ENCODE peak calls at places on chromosomes 4 and X, in eight cellular contexts. X is fibroblast of villous mesenchyme, D is mucosa of descending colon, R is GM12864, H is cardiac fibroblast, L is lower lobe of right lung, V is BJ, S is PC-3. E is an unnamed sample.

GRCh38 chr4:15899511-15899910 is 39.0 kb downstream of the FGFBP1 start:
- DNase-seq in L (no peak), D (no peak), R (no peak), H (no peak), V (no peak), S (no peak), X (no peak), E (no peak)

GRCh38 chr4:85431156-85431555 is 43.8 kb upstream of the ARHGAP24 start:
- DNase-seq in X (no peak), R (no peak), V (no peak), S (peak), H (no peak), D (no peak), L (no peak), E (no peak)

GRCh38 chr4:150510176-150510875 is 71.6 kb upstream of the MAB21L2 start:
- DNase-seq in D (no peak), R (no peak), X (peak), L (no peak), S (peak), H (peak), V (peak), E (peak)

GRCh38 chrX:150352581-150352980 is 10.5 kb upstream of the MAMLD1 start:
- DNase-seq in D (no peak), V (no peak), H (peak), X (no peak), S (peak), R (no peak), L (no peak), E (no peak)

GRCh38 chrX:18174209-18174608 is 46.5 kb downstream of the BEND2 start:
- DNase-seq in D (no peak), R (no peak), H (no peak), S (no peak), V (no peak), L (no peak), X (no peak), E (no peak)

GRCh38 chr4:26731342-26731741 is 129.3 kb upstream of the STIM2 start:
- DNase-seq in L (no peak), D (no peak), S (peak), X (no peak), H (no peak), V (no peak), R (no peak), E (no peak)

GRCh38 chr4:33111106-33111505 is 2390.9 kb downstream of the PCDH7 start:
- DNase-seq in D (no peak), X (no peak), R (no peak), L (no peak), V (no peak), S (no peak), H (peak), E (no peak)

GRCh38 chr4:13294961-13295605 is 189.1 kb downstream of the RAB28 start:
- DNase-seq in D (no peak), S (peak), L (no peak), X (peak), H (peak), V (no peak), R (no peak), E (peak)

GRCh38 chr4:169283114-169283509 is 12.4 kb upstream of the SH3RF1 start:
- DNase-seq in S (peak), R (no peak), D (no peak), H (peak), L (no peak), X (peak), V (peak), E (peak)

GRCh38 chrX:84339507-84340364 is 151.7 kb upstream of the RPS6KA6 start:
- DNase-seq in X (peak), H (peak), L (no peak), D (no peak), V (no peak), R (no peak), S (peak), E (no peak)

GRCh38 chr4:165207431-165208321 is at the start of gene KLHL2:
- DNase-seq in X (peak), H (peak), R (no peak), L (peak), D (peak), S (peak), V (no peak), E (peak)

GRCh38 chrX:13152511-13152868 is 108.1 kb upstream of the FAM9C start:
- DNase-seq in L (no peak), D (no peak), R (no peak), H (no peak), S (no peak), X (no peak), V (no peak), E (no peak)

GRCh38 chr4:102535398-102536082 is 34.4 kb downstream of the NFKB1 start:
- DNase-seq in L (no peak), R (no peak), S (peak), V (no peak), H (peak), D (no peak), X (peak), E (peak)

GRCh38 chr4:32680946-32681345 is 1960.8 kb downstream of the PCDH7 start:
- DNase-seq in L (no peak), D (no peak), X (no peak), V (no peak), S (no peak), H (no peak), R (no peak), E (no peak)

GRCh38 chr4:146401274-146401673 is 120.5 kb downstream of the SLC10A7 start:
- DNase-seq in R (no peak), S (no peak), H (peak), D (no peak), L (no peak), V (no peak), X (no peak), E (no peak)

GRCh38 chr4:47222276-47222675 is 190.9 kb downstream of the GABRB1 start:
- DNase-seq in H (peak), R (no peak), D (no peak), L (no peak), X (no peak), V (no peak), S (no peak), E (peak)

GRCh38 chrX:26922278-26922677 is 540.9 kb downstream of the PPP4R3C start:
- DNase-seq in V (no peak), H (peak), S (peak), R (no peak), L (no peak), D (no peak), X (peak), E (peak)

GRCh38 chrX:67105758-67106116 is 438.1 kb upstream of the AR start:
- DNase-seq in S (no peak), R (no peak), D (no peak), H (no peak), X (no peak), L (no peak), V (no peak), E (no peak)

GRCh38 chr4:53043900-53044650 is 182.0 kb downstream of the RASL11B start:
- DNase-seq in D (no peak), R (no peak), L (no peak), H (no peak), S (no peak), V (no peak), X (no peak), E (no peak)

GRCh38 chr4:5798447-5798846 is 87.4 kb downstream of the EVC start:
- DNase-seq in R (no peak), V (no peak), S (no peak), D (no peak), X (no peak), L (no peak), H (peak), E (no peak)

GRCh38 chr4:173014113-173014558 is 154.5 kb upstream of the GALNT7 start:
- DNase-seq in H (peak), D (no peak), R (no peak), L (no peak), X (no peak), S (peak), V (no peak), E (peak)

GRCh38 chr4:1244081-1244977 is 4.6 kb downstream of the CTBP1 start:
- DNase-seq in R (no peak), S (no peak), H (no peak), D (peak), L (no peak), X (no peak), V (no peak), E (no peak)

GRCh38 chr4:35493977-35494376 is 750.3 kb downstream of the ARAP2 start:
- DNase-seq in X (no peak), L (no peak), H (no peak), D (peak), R (no peak), S (no peak), V (no peak), E (no peak)

GRCh38 chrX:38754102-38754790 is 47.0 kb upstream of the MID1IP1 start:
- DNase-seq in L (no peak), H (peak), R (peak), V (peak), X (peak), D (no peak), S (peak), E (peak)

GRCh38 chr4:158796370-158797140 is 27.7 kb downstream of the FNIP2 start:
- DNase-seq in H (no peak), D (no peak), V (no peak), L (peak), S (no peak), X (no peak), R (no peak), E (peak)

GRCh38 chr4:110335399-110335798 is 137.0 kb upstream of the ELOVL6 start:
- DNase-seq in X (no peak), R (no peak), V (no peak), H (no peak), S (peak), D (no peak), L (no peak), E (no peak)

GRCh38 chrX:103442536-103442901 is 66.2 kb downstream of the BEX3 start:
- DNase-seq in X (peak), S (no peak), H (peak), L (no peak), V (no peak), R (no peak), D (no peak), E (peak)

GRCh38 chr4:186081202-186081807 is 12.3 kb downstream of the TLR3 start:
- DNase-seq in X (no peak), D (no peak), H (no peak), S (no peak), R (no peak), V (no peak), L (no peak), E (no peak)

GRCh38 chr4:2059726-2060577 is 825 bp downstream of the NAT8L start:
- DNase-seq in H (no peak), X (peak), V (no peak), L (peak), D (peak), R (no peak), S (no peak), E (no peak)

GRCh38 chr4:87179751-87180150 is 40.7 kb downstream of the KLHL8 start:
- DNase-seq in S (no peak), V (no peak), R (no peak), H (peak), L (no peak), X (no peak), D (no peak), E (peak)

GRCh38 chrX:119573840-119574393 is 446 bp upstream of the UBE2A start:
- DNase-seq in V (no peak), X (peak), H (peak), S (peak), L (no peak), D (no peak), R (no peak), E (peak)

DNA sequence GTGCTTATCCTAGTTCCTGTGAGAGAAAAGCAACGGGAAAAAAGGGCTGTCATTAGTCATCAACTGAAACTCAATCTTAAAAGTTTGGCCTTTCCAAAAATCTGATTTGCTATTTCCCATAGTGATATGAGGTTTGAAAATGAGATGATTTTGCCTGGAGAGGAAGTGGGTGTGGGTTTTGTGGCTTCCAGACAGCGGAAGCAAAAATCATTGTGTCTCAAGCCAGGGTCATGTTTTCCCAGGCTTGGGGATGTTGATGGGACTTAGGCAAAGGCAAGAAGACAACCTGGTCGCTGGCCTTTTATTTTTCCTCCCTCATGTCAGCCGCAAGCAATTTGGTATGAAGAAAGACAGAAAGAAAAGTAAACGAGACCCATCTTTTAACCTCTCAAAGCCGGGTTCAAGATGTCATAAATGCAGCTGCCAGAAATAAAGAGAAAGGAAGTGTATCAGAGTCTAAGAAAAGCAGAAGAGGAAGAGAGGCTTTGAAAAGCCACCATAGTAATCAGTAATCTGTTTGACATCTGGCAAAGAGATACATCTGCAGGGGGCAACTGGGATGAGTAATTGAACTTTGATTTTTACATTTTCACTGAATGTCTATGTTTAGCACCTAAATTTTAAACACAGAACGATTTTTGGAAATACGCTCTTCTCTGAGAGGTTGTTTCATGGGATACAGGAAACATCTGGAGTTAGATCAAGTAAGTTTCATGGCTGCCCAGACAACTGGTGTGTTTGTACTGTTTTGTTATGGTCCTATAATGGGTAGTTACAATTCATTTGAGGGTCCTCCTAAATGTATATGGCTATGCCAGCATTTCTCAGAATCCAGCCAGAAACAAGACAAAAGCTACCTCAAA is 521.6 kb upstream of the SLIT2 start:
- DNase-seq in D (no peak), R (no peak), H (peak), L (no peak), X (peak), S (no peak), V (no peak), E (peak)
- H3K4me3 ChIP-seq in D (no peak), R (no peak), H (no peak), L (no peak), X (no peak), S (no peak), V (no peak), E (no peak)

GRCh38 chr4:82367438-82368097 is 6.2 kb downstream of the HNRNPD start:
- DNase-seq in X (peak), L (no peak), H (no peak), R (no peak), S (no peak), D (no peak), V (no peak), E (peak)
- H3K4me3 ChIP-seq in X (no peak), L (no peak), H (no peak), R (no peak), S (no peak), D (no peak), V (no peak), E (no peak)

DNA sequence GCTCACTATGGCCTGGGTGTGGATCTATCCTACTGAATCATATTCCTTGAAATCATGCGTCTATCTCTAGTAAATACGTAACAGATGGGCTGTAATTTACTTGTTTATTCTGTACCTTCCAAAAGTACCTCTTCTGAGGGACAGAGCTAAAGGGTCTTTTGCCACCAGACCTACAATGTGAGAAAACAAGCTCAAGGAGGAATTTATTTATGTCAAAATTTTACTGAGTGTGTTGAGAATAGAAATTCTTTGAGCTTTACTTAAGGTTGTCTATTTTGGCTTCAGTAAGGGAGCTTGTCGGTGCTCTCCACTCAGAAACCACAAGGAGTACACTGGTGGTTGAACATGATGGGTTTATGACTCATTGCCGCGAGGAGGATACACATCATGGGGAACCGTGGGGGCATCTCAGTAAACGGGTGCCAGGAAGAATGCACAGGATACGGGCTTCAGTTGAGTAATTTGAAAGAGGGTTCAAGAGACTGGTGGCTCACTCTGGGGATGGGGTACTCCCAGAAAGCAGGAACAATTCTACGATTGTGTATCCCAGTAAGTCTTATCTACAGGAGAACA is 3.0 kb downstream of the ANK2 start:
- DNase-seq in X (peak), L (no peak), V (no peak), R (peak), H (peak), D (no peak), S (peak), E (peak)
- H3K4me3 ChIP-seq in X (no peak), L (no peak), V (no peak), R (no peak), H (no peak), D (no peak), S (no peak), E (no peak)

DNA sequence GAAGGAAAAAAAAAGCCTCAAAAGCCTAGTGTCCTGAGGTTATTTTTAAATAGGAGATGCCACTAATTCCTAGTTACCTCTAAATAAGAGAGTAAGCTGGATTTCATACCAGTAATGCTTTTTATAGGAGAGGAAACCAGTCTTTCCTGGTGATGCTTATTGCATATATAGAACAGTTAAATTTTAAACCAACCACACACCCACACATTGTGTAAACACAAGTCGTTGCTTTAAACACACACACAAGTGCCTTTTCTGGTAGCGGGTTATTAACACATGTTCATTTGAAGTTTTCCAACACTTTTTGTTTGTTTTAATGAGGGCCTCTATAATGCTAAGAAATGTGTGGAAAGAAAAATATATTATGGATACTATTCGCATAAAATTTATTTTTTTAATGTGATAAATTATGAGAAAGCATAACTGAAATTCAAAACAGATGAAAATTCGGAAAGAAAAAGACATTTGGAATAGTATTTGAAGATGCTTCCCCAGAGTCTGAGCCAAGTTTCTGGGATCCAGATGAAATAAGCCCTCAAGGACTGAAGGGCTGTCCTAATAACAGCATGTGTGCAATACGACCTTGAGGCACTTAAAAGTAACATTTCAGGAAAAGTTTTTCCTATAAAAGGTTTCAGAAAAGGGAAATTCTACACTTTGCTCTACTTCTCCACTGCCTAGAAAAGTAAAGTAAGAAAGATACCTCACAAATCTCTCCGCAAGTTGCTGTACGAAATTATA is 2.0 kb downstream of the ANTXR2 start:
- DNase-seq in V (peak), D (no peak), X (peak), S (peak), L (no peak), R (no peak), H (peak), E (peak)
- H3K4me3 ChIP-seq in V (peak), D (peak), X (peak), S (peak), L (peak), R (peak), H (peak), E (peak)

DNA sequence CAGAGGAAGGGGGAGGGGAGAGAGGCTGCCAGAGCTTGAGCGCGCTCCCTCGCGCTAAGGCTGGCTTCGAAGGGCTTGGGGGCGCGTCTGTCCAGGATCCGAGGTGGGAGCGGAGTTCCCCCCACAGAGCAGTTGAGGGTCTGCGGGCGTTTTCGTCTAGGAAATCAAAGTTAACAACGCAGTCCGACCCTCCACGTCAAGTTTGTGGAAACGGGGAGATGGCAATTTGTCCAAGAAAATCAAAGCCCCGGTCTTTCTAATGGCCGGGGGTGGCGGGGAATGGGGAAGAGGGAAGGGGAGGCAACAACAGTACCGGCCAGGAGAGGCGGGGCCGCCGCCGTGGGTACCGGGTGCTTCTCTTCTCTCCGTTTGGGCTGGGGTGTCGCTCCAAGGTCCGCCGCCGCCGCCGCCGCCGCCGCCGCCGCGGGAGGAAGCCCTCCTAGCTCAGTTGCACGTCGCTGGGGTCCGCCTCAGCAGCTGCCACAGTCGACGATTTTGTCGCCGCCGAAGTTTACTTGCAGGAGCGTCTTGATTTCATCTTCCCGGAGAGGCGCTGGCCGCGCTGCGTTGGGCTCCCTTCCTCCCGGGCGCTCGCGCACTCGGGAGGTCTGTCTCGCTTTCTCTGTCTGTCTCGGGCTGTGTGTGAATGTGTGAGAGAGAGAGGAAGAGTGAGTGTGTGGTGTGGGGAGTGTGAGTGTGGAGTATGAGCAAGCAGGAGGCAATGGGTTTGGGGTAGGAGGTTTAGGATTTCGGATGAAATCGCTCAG is 574 bp downstream of the PCDH19 start:
- DNase-seq in D (no peak), S (no peak), L (no peak), R (no peak), H (peak), V (no peak), X (peak), E (no peak)
- H3K4me3 ChIP-seq in D (no peak), S (peak), L (peak), R (no peak), H (peak), V (peak), X (peak), E (peak)

DNA sequence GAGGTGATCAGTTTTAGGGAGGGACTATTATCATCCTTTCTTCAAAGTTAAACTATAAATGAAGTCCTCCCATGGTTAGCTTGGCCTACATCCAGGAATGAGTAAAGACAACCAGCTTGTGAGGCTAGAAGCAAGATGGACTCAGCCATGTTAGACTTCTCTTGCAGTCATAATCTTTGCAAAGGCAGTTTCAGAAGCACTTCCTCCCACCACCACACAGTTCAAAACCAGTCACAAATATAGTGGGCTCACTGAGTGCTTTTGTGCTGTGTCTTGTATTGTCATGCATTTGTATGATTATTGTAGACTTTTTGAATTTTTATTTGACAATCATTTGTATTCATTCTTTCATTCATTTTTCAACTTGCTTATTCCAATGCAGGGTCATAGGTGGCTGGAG is 204.5 kb downstream of the ZNF674 start:
- DNase-seq in L (no peak), D (no peak), X (no peak), V (no peak), S (no peak), H (no peak), R (no peak), E (no peak)
- H3K4me3 ChIP-seq in L (no peak), D (no peak), X (no peak), V (no peak), S (no peak), H (no peak), R (no peak), E (no peak)

E was measured in astrocyte.